ENCODE peak calls at places on chromosomes 3 and 15, in five cellular contexts. D, X, I, U and Q are unnamed samples.
A peak's percentile ranks its signal among the peaks of the same experiment; 100 is the strongest.

GRCh38 chr15:73809728-73810501 is 56.8 kb upstream of the INSYN1 start:
- DNase-seq in D (no peak), X (no peak), I (peak; percentile 46), U (peak; percentile 71), Q (no peak)

GRCh38 chr3:151003024-151003771 is 30.7 kb upstream of the CLRN1 start:
- DNase-seq in D (no peak), X (no peak), I (peak; percentile 12), U (no peak), Q (no peak)

GRCh38 chr3:188315563-188315962 is 161.6 kb downstream of the LPP start:
- DNase-seq in D (no peak), X (no peak), I (no peak), U (no peak), Q (no peak)

GRCh38 chr15:57118013-57118799 is 199.8 kb downstream of the TCF12 start:
- DNase-seq in D (no peak), X (no peak), I (no peak), U (no peak), Q (no peak)

GRCh38 chr15:66630801-66631351 is 65.1 kb upstream of the LCTL start:
- DNase-seq in D (no peak), X (no peak), I (no peak), U (peak; percentile 76), Q (no peak)

GRCh38 chr15:93974804-93975481 is 256.4 kb upstream of the MCTP2 start:
- DNase-seq in D (no peak), X (peak; percentile 22), I (peak; percentile 42), U (peak; percentile 16), Q (peak; percentile 2)

GRCh38 chr3:143291826-143292447 is 172.4 kb downstream of the CHST2 start:
- DNase-seq in D (no peak), X (no peak), I (no peak), U (no peak), Q (no peak)

GRCh38 chr3:38396239-38396638 is 49.7 kb downstream of the XYLB start:
- DNase-seq in D (no peak), X (no peak), I (no peak), U (no peak), Q (no peak)

DNA sequence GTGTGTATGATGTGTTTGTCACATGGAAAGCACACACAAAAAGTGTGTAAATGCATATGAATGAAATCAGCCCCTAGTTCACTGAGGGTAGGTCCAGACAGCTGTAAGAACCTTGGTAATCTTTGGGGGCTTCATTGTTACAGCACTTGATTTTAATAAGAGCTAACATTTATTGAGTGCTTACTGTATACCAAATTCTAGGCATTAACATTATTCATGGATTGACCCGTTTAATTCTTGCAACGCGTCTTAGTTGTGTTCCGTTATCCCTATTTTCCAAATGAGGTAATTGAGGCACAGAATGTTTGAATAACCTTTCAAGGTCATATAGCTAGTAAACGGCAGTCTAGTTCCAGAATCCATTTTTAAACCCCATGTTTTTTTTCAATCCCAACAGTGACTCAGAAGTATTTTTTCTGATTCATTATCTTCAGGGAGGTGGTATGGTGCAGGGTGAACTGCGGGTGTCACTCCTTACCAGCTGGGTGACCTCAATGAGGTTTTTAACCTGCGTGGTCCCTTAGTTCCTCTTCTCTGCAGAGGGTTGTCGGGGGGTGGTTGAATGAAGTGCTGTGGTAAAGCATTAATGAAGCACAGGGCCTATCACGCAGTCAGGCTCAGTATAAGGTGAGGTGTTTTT is 14.2 kb downstream of the RAB8B start:
- DNase-seq in D (no peak), X (no peak), I (no peak), U (no peak), Q (no peak)
- TF ChIP-seq CTCF in D (no peak), X (no peak), I (no peak), U (peak; percentile 15), Q (peak; percentile 30)

DNA sequence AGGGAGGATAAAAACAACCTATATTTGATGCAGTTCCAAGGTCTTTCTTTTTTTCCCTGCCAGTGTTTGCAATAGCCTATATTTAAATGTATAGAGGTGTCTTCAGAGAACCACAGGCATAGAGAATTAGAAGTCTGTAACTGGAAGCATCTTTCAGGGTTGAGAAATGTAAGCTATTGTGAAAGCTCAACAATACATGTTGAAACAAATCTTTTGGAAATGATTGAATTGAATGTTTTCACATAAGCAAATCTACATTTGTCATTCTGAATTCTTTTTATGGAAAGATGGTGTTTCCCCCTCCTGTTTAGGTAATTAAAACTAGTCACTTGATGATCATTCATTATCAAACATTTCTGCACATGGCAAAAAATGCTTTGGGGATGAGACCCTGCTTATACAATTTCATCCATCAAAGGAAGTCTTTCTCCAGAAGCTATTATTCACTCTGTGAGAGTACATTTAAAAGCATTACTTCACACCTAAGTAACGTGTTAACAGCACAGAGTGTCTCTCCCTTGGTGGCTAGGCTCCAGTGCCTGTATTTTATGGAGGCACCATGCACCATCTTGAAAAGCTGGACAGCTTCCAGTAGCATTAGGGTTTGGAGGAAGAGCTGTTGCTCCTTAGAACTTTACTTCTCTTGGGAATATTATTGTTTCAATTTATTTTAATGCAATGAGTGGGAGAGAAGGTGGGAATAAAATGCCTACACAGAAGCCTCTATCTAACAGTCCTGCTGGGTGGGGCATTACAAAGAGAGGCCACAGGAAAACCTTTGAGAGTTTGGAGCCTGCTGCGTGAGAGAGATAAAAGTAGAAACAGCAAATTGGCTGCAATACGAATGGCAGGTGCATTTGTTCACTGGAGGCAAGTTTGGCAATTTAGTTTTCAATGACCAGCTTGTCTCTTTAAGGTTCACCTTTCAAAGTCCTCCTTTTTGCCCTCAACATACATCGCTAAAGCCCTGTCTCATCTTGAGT is 406.0 kb downstream of the LSAMP start:
- DNase-seq in D (no peak), X (no peak), I (no peak), U (no peak), Q (no peak)
- TF ChIP-seq CTCF in D (no peak), X (no peak), I (no peak), U (no peak), Q (no peak)

GRCh38 chr3:126103121-126104027 is 19.4 kb upstream of the SLC41A3 start:
- DNase-seq in D (peak; percentile 48), X (peak; percentile 54), I (no peak), U (peak; percentile 24), Q (no peak)
- TF ChIP-seq CTCF in D (no peak), X (peak; percentile 17), I (no peak), U (no peak), Q (peak; percentile 28)

DNA sequence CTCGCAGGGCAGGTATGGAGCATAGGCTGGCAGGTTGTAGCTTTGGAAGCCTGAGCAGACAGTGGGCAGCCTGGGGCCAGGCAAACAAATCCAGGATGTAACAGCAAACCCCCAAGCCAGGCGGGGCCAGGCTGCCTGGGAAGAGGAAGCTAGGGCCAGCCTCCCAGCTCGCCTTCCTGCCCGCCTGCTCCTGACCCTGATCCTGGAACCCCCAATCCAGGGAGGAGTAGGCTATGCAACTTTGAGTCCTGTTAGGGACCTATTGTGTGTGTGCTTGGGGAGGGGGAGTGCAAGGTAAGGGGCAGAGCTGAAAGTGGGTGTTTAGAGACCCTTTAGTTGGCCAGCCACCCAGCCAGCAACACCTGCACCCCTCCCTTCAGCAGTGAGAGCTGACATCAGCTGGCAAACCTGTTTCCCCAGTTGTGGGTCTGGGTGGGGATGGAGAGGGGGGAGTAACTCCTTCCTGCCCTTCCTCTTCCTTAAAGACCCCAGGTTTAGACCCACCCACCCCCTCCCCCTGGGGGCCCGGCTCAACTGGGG is 2.5 kb downstream of the NBEAL2 start:
- DNase-seq in D (peak; percentile 53), X (peak; percentile 64), I (peak; percentile 58), U (no peak), Q (no peak)
- TF ChIP-seq CTCF in D (no peak), X (no peak), I (no peak), U (no peak), Q (no peak)

DNA sequence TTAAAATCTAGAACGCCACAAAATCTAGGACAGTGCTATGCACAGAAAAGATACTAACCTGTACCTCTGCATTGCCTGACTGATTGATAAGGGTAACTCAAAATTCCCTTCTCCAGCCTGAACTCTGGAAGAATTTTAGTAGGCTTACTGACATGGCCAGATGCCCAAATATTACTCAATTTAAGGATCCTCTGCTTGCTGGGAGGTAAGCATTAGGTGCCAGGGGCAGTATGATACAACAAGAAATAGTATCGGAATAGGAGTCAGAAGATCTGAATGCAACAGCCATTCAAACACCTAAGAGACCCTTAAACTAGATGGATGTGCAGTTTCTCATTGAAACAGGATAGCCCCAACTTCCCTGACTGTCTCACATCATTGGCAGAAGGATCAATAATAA is 45.4 kb downstream of the CERS3 start:
- DNase-seq in D (no peak), X (no peak), I (no peak), U (no peak), Q (no peak)
- TF ChIP-seq CTCF in D (no peak), X (no peak), I (no peak), U (no peak), Q (no peak)

GRCh38 chr3:45333549-45333948 is 54.8 kb upstream of the LARS2 start:
- DNase-seq in D (no peak), X (no peak), I (no peak), U (no peak), Q (no peak)
- TF ChIP-seq CTCF in D (no peak), X (no peak), I (no peak), U (no peak), Q (no peak)